ENCODE peak calls at places on chromosomes 11 and 22, in five cellular contexts. U, L, X, K and Q are unnamed samples.

GRCh38 chr11:12640926-12641849 is 33.0 kb upstream of the TEAD1 start:
- DNase-seq in U (no peak), L (no peak), X (no peak), K (no peak), Q (no peak)

GRCh38 chr11:90332415-90332814 is 109.6 kb upstream of the CHORDC1 start:
- DNase-seq in U (no peak), L (no peak), X (peak), K (no peak), Q (no peak)

GRCh38 chr11:64224151-64224890 is 1.7 kb downstream of the TRPT1 start:
- DNase-seq in U (no peak), L (no peak), X (no peak), K (no peak), Q (no peak)

GRCh38 chr22:22397292-22397870 is 111.2 kb downstream of the ZNF280B start:
- DNase-seq in U (no peak), L (peak), X (peak), K (no peak), Q (no peak)

GRCh38 chr11:116707746-116708145 is 65.0 kb downstream of the BUD13 start:
- DNase-seq in U (no peak), L (no peak), X (no peak), K (no peak), Q (no peak)

GRCh38 chr22:31243339-31244043 is 31.4 kb downstream of the LIMK2 start:
- DNase-seq in U (no peak), L (no peak), X (peak), K (no peak), Q (no peak)

GRCh38 chr11:86138958-86139357 is 70.1 kb upstream of the PICALM start:
- DNase-seq in U (no peak), L (no peak), X (no peak), K (no peak), Q (no peak)

GRCh38 chr11:111602865-111603632 is 800 bp downstream of the SIK2 start:
- DNase-seq in U (no peak), L (peak), X (peak), K (peak), Q (no peak)

GRCh38 chr11:65429069-65429681 is 6.6 kb downstream of the NEAT1 start:
- DNase-seq in U (no peak), L (no peak), X (no peak), K (no peak), Q (no peak)

GRCh38 chr11:76596652-76597051 is 73.9 kb downstream of the LRRC32 start:
- DNase-seq in U (no peak), L (no peak), X (no peak), K (no peak), Q (no peak)

GRCh38 chr11:8081591-8082021 is 595 bp downstream of the TUB start:
- DNase-seq in U (no peak), L (no peak), X (no peak), K (no peak), Q (no peak)

GRCh38 chr22:41517172-41518047 is 26.9 kb downstream of the POLR3H start:
- DNase-seq in U (no peak), L (peak), X (peak), K (peak), Q (peak)

GRCh38 chr11:87359401-87359800 is 321.7 kb downstream of the TMEM135 start:
- DNase-seq in U (no peak), L (no peak), X (no peak), K (peak), Q (peak)

GRCh38 chr11:62573006-62573591 is 592 bp downstream of the EEF1G start:
- DNase-seq in U (peak), L (no peak), X (no peak), K (peak), Q (no peak)

GRCh38 chr11:69834811-69835800 is 15.9 kb upstream of the FGF3 start:
- DNase-seq in U (peak), L (no peak), X (no peak), K (no peak), Q (no peak)

GRCh38 chr11:10751581-10751940 is 515 bp downstream of the CTR9 start:
- DNase-seq in U (no peak), L (no peak), X (no peak), K (peak), Q (no peak)

GRCh38 chr11:73648629-73649046 is 2.3 kb downstream of the PLEKHB1 start:
- DNase-seq in U (no peak), L (no peak), X (no peak), K (no peak), Q (peak)

GRCh38 chr11:104339383-104339831 is 175.5 kb upstream of the PDGFD start:
- DNase-seq in U (no peak), L (no peak), X (no peak), K (no peak), Q (no peak)

GRCh38 chr11:116794851-116795250 is 3.2 kb upstream of the APOA5 start:
- DNase-seq in U (no peak), L (no peak), X (no peak), K (no peak), Q (no peak)

GRCh38 chr11:120116966-120117365 is 20.9 kb downstream of the TRIM29 start:
- DNase-seq in U (no peak), L (no peak), X (no peak), K (no peak), Q (no peak)

GRCh38 chr11:56910785-56911184 is 77.9 kb upstream of the OR5AK2 start:
- DNase-seq in U (no peak), L (no peak), X (peak), K (no peak), Q (no peak)

GRCh38 chr22:43848366-43849171 is 13.7 kb downstream of the SULT4A1 start:
- DNase-seq in U (peak), L (no peak), X (no peak), K (peak), Q (no peak)

GRCh38 chr11:34192481-34193401 is 87.3 kb downstream of the NAT10 start:
- DNase-seq in U (no peak), L (peak), X (peak), K (no peak), Q (no peak)

GRCh38 chr11:12433571-12434061 is 56.2 kb downstream of the PARVA start:
- DNase-seq in U (no peak), L (no peak), X (no peak), K (no peak), Q (no peak)

GRCh38 chr22:49417833-49418232 is 409.8 kb downstream of the BRD1 start:
- DNase-seq in U (no peak), L (no peak), X (no peak), K (no peak), Q (no peak)

GRCh38 chr11:70424765-70425164 is 26.4 kb downstream of the CTTN start:
- DNase-seq in U (no peak), L (no peak), X (no peak), K (no peak), Q (no peak)

GRCh38 chr11:469684-470667 is 19.9 kb downstream of the PTDSS2 start:
- DNase-seq in U (peak), L (peak), X (no peak), K (no peak), Q (no peak)

GRCh38 chr11:61880454-61880853 is 10.9 kb downstream of the FADS3 start:
- DNase-seq in U (no peak), L (no peak), X (no peak), K (no peak), Q (no peak)

GRCh38 chr11:118921929-118922744 is 3.6 kb downstream of the BCL9L start:
- DNase-seq in U (peak), L (no peak), X (peak), K (no peak), Q (no peak)

GRCh38 chr11:117221775-117222517 is 9.9 kb downstream of the PCSK7 start:
- DNase-seq in U (no peak), L (no peak), X (no peak), K (peak), Q (peak)

GRCh38 chr11:123719452-123719851 is 22.0 kb downstream of the ZNF202 start:
- DNase-seq in U (no peak), L (no peak), X (no peak), K (no peak), Q (no peak)

GRCh38 chr11:61505640-61506155 is 2.9 kb upstream of the LRRC10B start:
- DNase-seq in U (no peak), L (no peak), X (no peak), K (no peak), Q (no peak)

GRCh38 chr11:122784325-122785155 is 53.8 kb upstream of the CRTAM start:
- DNase-seq in U (no peak), L (no peak), X (no peak), K (no peak), Q (no peak)

GRCh38 chr11:130023204-130023603 is 20.6 kb upstream of the PRDM10 start:
- DNase-seq in U (no peak), L (no peak), X (peak), K (no peak), Q (no peak)

GRCh38 chr11:63557548-63557947 is 5.6 kb downstream of the PLAAT2 start:
- DNase-seq in U (no peak), L (no peak), X (no peak), K (no peak), Q (no peak)

GRCh38 chr22:39622881-39623367 is 52.4 kb downstream of the CACNA1I start:
- DNase-seq in U (peak), L (peak), X (peak), K (no peak), Q (no peak)